ENCODE peak calls at places on chromosomes 5 and 9, in eight cellular contexts. One of them, this sample, is unnamed. For H3K4me1 and H3K36me3, the result is how much of the 10 kb centered on the place peaks cover.

GRCh38 chr5:80255425-80255751 is 460 bp downstream of the SERINC5 start:
- DNase-seq in heart left ventricle: peak
- DNase-seq in GM23338: no peak
- DNase-seq in suprapubic skin: peak
- DNase-seq in heart right ventricle: peak
- DNase-seq in ovary: no peak
- DNase-seq in psoas muscle: peak
- DNase-seq in transverse colon: peak
- DNase-seq in this sample: no peak

GRCh38 chr5:108382784-108383358 is 973 bp upstream of the FBXL17 start:
- DNase-seq in heart left ventricle: no peak
- DNase-seq in GM23338: peak
- DNase-seq in suprapubic skin: no peak
- DNase-seq in heart right ventricle: no peak
- DNase-seq in ovary: no peak
- DNase-seq in psoas muscle: no peak
- DNase-seq in transverse colon: peak
- DNase-seq in this sample: no peak

GRCh38 chr9:75027187-75028107 is 646 bp downstream of the CARNMT1 start:
- DNase-seq in heart left ventricle: peak
- DNase-seq in GM23338: peak
- DNase-seq in suprapubic skin: peak
- DNase-seq in heart right ventricle: peak
- DNase-seq in ovary: peak
- DNase-seq in psoas muscle: peak
- DNase-seq in transverse colon: peak
- DNase-seq in this sample: peak

GRCh38 chr5:6644841-6645240 is 11.6 kb downstream of the SRD5A1 start:
- DNase-seq in heart left ventricle: no peak
- DNase-seq in GM23338: no peak
- DNase-seq in suprapubic skin: no peak
- DNase-seq in heart right ventricle: no peak
- DNase-seq in ovary: no peak
- DNase-seq in psoas muscle: no peak
- DNase-seq in transverse colon: no peak
- DNase-seq in this sample: no peak

GRCh38 chr5:1737790-1738405 is 61.7 kb downstream of the MRPL36 start:
- DNase-seq in heart left ventricle: no peak
- DNase-seq in GM23338: peak
- DNase-seq in suprapubic skin: peak
- DNase-seq in heart right ventricle: no peak
- DNase-seq in ovary: no peak
- DNase-seq in psoas muscle: no peak
- DNase-seq in transverse colon: no peak
- DNase-seq in this sample: no peak

GRCh38 chr9:129886226-129887174 is 51.2 kb downstream of the USP20 start:
- DNase-seq in heart left ventricle: no peak
- DNase-seq in GM23338: no peak
- DNase-seq in suprapubic skin: no peak
- DNase-seq in heart right ventricle: no peak
- DNase-seq in ovary: no peak
- DNase-seq in psoas muscle: no peak
- DNase-seq in transverse colon: peak
- DNase-seq in this sample: no peak

GRCh38 chr5:134226441-134227192 is 744 bp upstream of the PPP2CA start:
- DNase-seq in heart left ventricle: no peak
- DNase-seq in GM23338: no peak
- DNase-seq in suprapubic skin: no peak
- DNase-seq in heart right ventricle: peak
- DNase-seq in ovary: no peak
- DNase-seq in psoas muscle: no peak
- DNase-seq in transverse colon: peak
- DNase-seq in this sample: no peak

GRCh38 chr5:125140855-125141254 is 394.4 kb upstream of the ZNF608 start:
- DNase-seq in heart left ventricle: peak
- DNase-seq in GM23338: no peak
- DNase-seq in suprapubic skin: no peak
- DNase-seq in heart right ventricle: peak
- DNase-seq in ovary: no peak
- DNase-seq in psoas muscle: no peak
- DNase-seq in transverse colon: no peak
- DNase-seq in this sample: no peak

GRCh38 chr5:10593531-10594181 is 29.8 kb downstream of the ANKRD33B start:
- DNase-seq in heart left ventricle: no peak
- DNase-seq in GM23338: no peak
- DNase-seq in suprapubic skin: no peak
- DNase-seq in heart right ventricle: no peak
- DNase-seq in ovary: no peak
- DNase-seq in psoas muscle: no peak
- DNase-seq in transverse colon: no peak
- DNase-seq in this sample: no peak

GRCh38 chr5:10591946-10592345 is 28.1 kb downstream of the ANKRD33B start:
- DNase-seq in heart left ventricle: no peak
- DNase-seq in GM23338: no peak
- DNase-seq in suprapubic skin: no peak
- DNase-seq in heart right ventricle: no peak
- DNase-seq in ovary: no peak
- DNase-seq in psoas muscle: no peak
- DNase-seq in transverse colon: no peak
- DNase-seq in this sample: no peak

GRCh38 chr5:10591159-10591558 is 27.3 kb downstream of the ANKRD33B start:
- DNase-seq in heart left ventricle: no peak
- DNase-seq in GM23338: no peak
- DNase-seq in suprapubic skin: no peak
- DNase-seq in heart right ventricle: no peak
- DNase-seq in ovary: no peak
- DNase-seq in psoas muscle: no peak
- DNase-seq in transverse colon: no peak
- DNase-seq in this sample: no peak

GRCh38 chr5:10594591-10595210 is 30.8 kb downstream of the ANKRD33B start:
- DNase-seq in heart left ventricle: no peak
- DNase-seq in GM23338: no peak
- DNase-seq in suprapubic skin: no peak
- DNase-seq in heart right ventricle: no peak
- DNase-seq in ovary: no peak
- DNase-seq in psoas muscle: no peak
- DNase-seq in transverse colon: no peak
- DNase-seq in this sample: no peak

GRCh38 chr5:10592598-10592997 is 28.7 kb downstream of the ANKRD33B start:
- DNase-seq in heart left ventricle: no peak
- DNase-seq in GM23338: no peak
- DNase-seq in suprapubic skin: no peak
- DNase-seq in heart right ventricle: no peak
- DNase-seq in ovary: no peak
- DNase-seq in psoas muscle: no peak
- DNase-seq in transverse colon: no peak
- DNase-seq in this sample: no peak
- H3K4me1 ChIP-seq in heart left ventricle: under half
- H3K4me1 ChIP-seq in GM23338: under half
- H3K4me1 ChIP-seq in suprapubic skin: under half
- H3K4me1 ChIP-seq in heart right ventricle: under half
- H3K4me1 ChIP-seq in ovary: under half
- H3K4me1 ChIP-seq in psoas muscle: under half
- H3K4me1 ChIP-seq in transverse colon: under half
- H3K4me1 ChIP-seq in this sample: under half

GRCh38 chr9:98977246-98977681 is 33.6 kb downstream of the COL15A1 start:
- DNase-seq in heart left ventricle: peak
- DNase-seq in GM23338: no peak
- DNase-seq in suprapubic skin: peak
- DNase-seq in heart right ventricle: peak
- DNase-seq in ovary: no peak
- DNase-seq in psoas muscle: no peak
- DNase-seq in transverse colon: no peak
- DNase-seq in this sample: no peak

GRCh38 chr9:98977813-98978212 is 34.1 kb downstream of the COL15A1 start:
- DNase-seq in heart left ventricle: no peak
- DNase-seq in GM23338: no peak
- DNase-seq in suprapubic skin: peak
- DNase-seq in heart right ventricle: no peak
- DNase-seq in ovary: no peak
- DNase-seq in psoas muscle: no peak
- DNase-seq in transverse colon: no peak
- DNase-seq in this sample: no peak

GRCh38 chr9:98983295-98984268 is 39.9 kb downstream of the COL15A1 start:
- DNase-seq in heart left ventricle: no peak
- DNase-seq in GM23338: no peak
- DNase-seq in suprapubic skin: peak
- DNase-seq in heart right ventricle: no peak
- DNase-seq in ovary: no peak
- DNase-seq in psoas muscle: no peak
- DNase-seq in transverse colon: no peak
- DNase-seq in this sample: no peak

GRCh38 chr9:98978231-98978681 is 34.5 kb downstream of the COL15A1 start:
- DNase-seq in heart left ventricle: no peak
- DNase-seq in GM23338: peak
- DNase-seq in suprapubic skin: no peak
- DNase-seq in heart right ventricle: peak
- DNase-seq in ovary: no peak
- DNase-seq in psoas muscle: no peak
- DNase-seq in transverse colon: no peak
- DNase-seq in this sample: no peak

GRCh38 chr9:98980291-98980690 is 36.6 kb downstream of the COL15A1 start:
- DNase-seq in heart left ventricle: no peak
- DNase-seq in GM23338: no peak
- DNase-seq in suprapubic skin: no peak
- DNase-seq in heart right ventricle: no peak
- DNase-seq in ovary: no peak
- DNase-seq in psoas muscle: no peak
- DNase-seq in transverse colon: no peak
- DNase-seq in this sample: no peak
- H3K36me3 ChIP-seq in heart left ventricle: under half
- H3K36me3 ChIP-seq in GM23338: under half
- H3K36me3 ChIP-seq in suprapubic skin: under half
- H3K36me3 ChIP-seq in heart right ventricle: under half
- H3K36me3 ChIP-seq in ovary: under half
- H3K36me3 ChIP-seq in psoas muscle: under half
- H3K36me3 ChIP-seq in transverse colon: under half
- H3K36me3 ChIP-seq in this sample: under half

GRCh38 chr5:131160134-131160533 is 4.9 kb downstream of the HINT1 start:
- DNase-seq in heart left ventricle: no peak
- DNase-seq in GM23338: no peak
- DNase-seq in suprapubic skin: no peak
- DNase-seq in heart right ventricle: no peak
- DNase-seq in ovary: no peak
- DNase-seq in psoas muscle: no peak
- DNase-seq in transverse colon: no peak
- DNase-seq in this sample: no peak

GRCh38 chr5:131164931-131165727 is at the start of gene HINT1:
- DNase-seq in heart left ventricle: peak
- DNase-seq in GM23338: peak
- DNase-seq in suprapubic skin: peak
- DNase-seq in heart right ventricle: peak
- DNase-seq in ovary: peak
- DNase-seq in psoas muscle: peak
- DNase-seq in transverse colon: peak
- DNase-seq in this sample: peak

GRCh38 chr5:131167615-131168014 is 2.6 kb upstream of the HINT1 start:
- DNase-seq in heart left ventricle: no peak
- DNase-seq in GM23338: no peak
- DNase-seq in suprapubic skin: no peak
- DNase-seq in heart right ventricle: no peak
- DNase-seq in ovary: no peak
- DNase-seq in psoas muscle: no peak
- DNase-seq in transverse colon: no peak
- DNase-seq in this sample: no peak

GRCh38 chr5:131163315-131164119 is 1.5 kb downstream of the HINT1 start:
- DNase-seq in heart left ventricle: no peak
- DNase-seq in GM23338: no peak
- DNase-seq in suprapubic skin: no peak
- DNase-seq in heart right ventricle: no peak
- DNase-seq in ovary: no peak
- DNase-seq in psoas muscle: no peak
- DNase-seq in transverse colon: no peak
- DNase-seq in this sample: no peak

GRCh38 chr5:131164161-131164930 is 710 bp downstream of the HINT1 start:
- DNase-seq in heart left ventricle: peak
- DNase-seq in GM23338: peak
- DNase-seq in suprapubic skin: peak
- DNase-seq in heart right ventricle: peak
- DNase-seq in ovary: peak
- DNase-seq in psoas muscle: peak
- DNase-seq in transverse colon: peak
- DNase-seq in this sample: peak
- TF ChIP-seq CTCF in heart left ventricle: no peak
- TF ChIP-seq CTCF in GM23338: no peak
- TF ChIP-seq CTCF in suprapubic skin: no peak
- TF ChIP-seq CTCF in heart right ventricle: no peak
- TF ChIP-seq CTCF in ovary: no peak
- TF ChIP-seq CTCF in psoas muscle: no peak
- TF ChIP-seq CTCF in transverse colon: no peak
- TF ChIP-seq CTCF in this sample: peak

GRCh38 chr9:131668439-131669233 is 71.2 kb downstream of the RAPGEF1 start:
- DNase-seq in heart left ventricle: peak
- DNase-seq in GM23338: no peak
- DNase-seq in suprapubic skin: no peak
- DNase-seq in heart right ventricle: no peak
- DNase-seq in ovary: no peak
- DNase-seq in psoas muscle: no peak
- DNase-seq in transverse colon: no peak
- DNase-seq in this sample: no peak

GRCh38 chr9:131668057-131668438 is 71.8 kb downstream of the RAPGEF1 start:
- DNase-seq in heart left ventricle: no peak
- DNase-seq in GM23338: no peak
- DNase-seq in suprapubic skin: no peak
- DNase-seq in heart right ventricle: no peak
- DNase-seq in ovary: no peak
- DNase-seq in psoas muscle: no peak
- DNase-seq in transverse colon: no peak
- DNase-seq in this sample: no peak

GRCh38 chr9:131666779-131667178 is 73.1 kb downstream of the RAPGEF1 start:
- DNase-seq in heart left ventricle: no peak
- DNase-seq in GM23338: no peak
- DNase-seq in suprapubic skin: no peak
- DNase-seq in heart right ventricle: no peak
- DNase-seq in ovary: no peak
- DNase-seq in psoas muscle: no peak
- DNase-seq in transverse colon: no peak
- DNase-seq in this sample: no peak

GRCh38 chr9:131667576-131667975 is 72.3 kb downstream of the RAPGEF1 start:
- DNase-seq in heart left ventricle: no peak
- DNase-seq in GM23338: no peak
- DNase-seq in suprapubic skin: no peak
- DNase-seq in heart right ventricle: no peak
- DNase-seq in ovary: no peak
- DNase-seq in psoas muscle: no peak
- DNase-seq in transverse colon: no peak
- DNase-seq in this sample: no peak

GRCh38 chr9:131666029-131666428 is 73.8 kb downstream of the RAPGEF1 start:
- DNase-seq in heart left ventricle: no peak
- DNase-seq in GM23338: no peak
- DNase-seq in suprapubic skin: no peak
- DNase-seq in heart right ventricle: no peak
- DNase-seq in ovary: no peak
- DNase-seq in psoas muscle: no peak
- DNase-seq in transverse colon: no peak
- DNase-seq in this sample: no peak
- H3K4me1 ChIP-seq in heart left ventricle: half or more
- H3K4me1 ChIP-seq in GM23338: under half
- H3K4me1 ChIP-seq in suprapubic skin: under half
- H3K4me1 ChIP-seq in heart right ventricle: half or more
- H3K4me1 ChIP-seq in ovary: under half
- H3K4me1 ChIP-seq in psoas muscle: under half
- H3K4me1 ChIP-seq in transverse colon: under half
- H3K4me1 ChIP-seq in this sample: under half